ENCODE peak calls at places on chromosome 9, in eight cellular contexts. S is PC-3, V is psoas muscle, P is mucosa of descending colon, Q is cardiac muscle cell, O is uterus, T is HCT116, Y is tibial artery. N is an unnamed sample. For H3K36me3, the result is how much of the 10 kb centered on the place peaks cover.

GRCh38 chr9:135951889-135952663 is 9.1 kb downstream of the UBAC1 start:
- DNase-seq in Y (no peak), Q (no peak), P (no peak), S (peak), O (no peak), V (peak), T (peak), N (peak)

GRCh38 chr9:7150153-7150890 is 392.5 kb downstream of the KDM4C start:
- DNase-seq in S (no peak), P (peak), T (no peak), Q (no peak), O (no peak), Y (no peak), V (no peak), N (no peak)

GRCh38 chr9:105694320-105694847 is at the start of gene TMEM38B:
- DNase-seq in S (peak), O (peak), T (peak), V (peak), Q (peak), Y (peak), P (peak), N (peak)

GRCh38 chr9:86286278-86286677 is 3.9 kb upstream of the ISCA1 start:
- DNase-seq in T (no peak), Y (no peak), P (no peak), Q (no peak), V (no peak), S (no peak), O (no peak), N (no peak)

GRCh38 chr9:124149992-124150391 is 107.8 kb upstream of the NEK6 start:
- DNase-seq in Y (no peak), V (no peak), S (peak), T (no peak), O (no peak), Q (no peak), P (no peak), N (peak)

GRCh38 chr9:32704343-32704742 is 68.9 kb upstream of the TAF1L start:
- DNase-seq in Y (no peak), S (no peak), P (no peak), Q (no peak), T (no peak), V (no peak), O (no peak), N (no peak)

GRCh38 chr9:10015755-10016154 is 597.0 kb downstream of the PTPRD start:
- DNase-seq in Q (no peak), O (no peak), Y (no peak), T (no peak), S (no peak), V (no peak), P (no peak), N (no peak)

GRCh38 chr9:122218885-122219855 is 9.6 kb downstream of the LHX6 start:
- DNase-seq in S (no peak), Q (peak), P (no peak), O (no peak), T (no peak), V (no peak), Y (no peak), N (no peak)

GRCh38 chr9:545480-545879 is 296.0 kb upstream of the DMRT1 start:
- DNase-seq in P (peak), Y (peak), T (no peak), S (no peak), O (peak), Q (peak), V (peak), N (no peak)

GRCh38 chr9:81565609-81566008 is 123.7 kb downstream of the TLE1 start:
- DNase-seq in Q (no peak), T (no peak), P (no peak), O (no peak), S (no peak), Y (no peak), V (no peak), N (no peak)

GRCh38 chr9:93684806-93685553 is 108.6 kb downstream of the PHF2 start:
- DNase-seq in S (peak), T (no peak), Q (peak), P (no peak), V (no peak), Y (no peak), O (no peak), N (peak)

GRCh38 chr9:106482733-106483132 is 380.2 kb upstream of the ZNF462 start:
- DNase-seq in Q (peak), V (no peak), P (no peak), S (peak), O (no peak), T (no peak), Y (no peak), N (peak)

GRCh38 chr9:110152704-110153374 is 55.1 kb downstream of the C9orf152 start:
- DNase-seq in T (peak), V (no peak), O (no peak), Y (no peak), P (peak), S (peak), Q (peak), N (peak)

GRCh38 chr9:12230708-12231107 is 462.5 kb upstream of the TYRP1 start:
- DNase-seq in Q (no peak), O (no peak), V (no peak), P (no peak), T (no peak), S (no peak), Y (no peak), N (no peak)

GRCh38 chr9:79371948-79372555 is 199.7 kb upstream of the TLE4 start:
- DNase-seq in O (no peak), T (no peak), Q (no peak), S (no peak), V (no peak), Y (no peak), P (no peak), N (no peak)

GRCh38 chr9:26012797-26013594 is 334.8 kb upstream of the TUSC1 start:
- DNase-seq in T (no peak), Y (no peak), O (no peak), P (no peak), Q (no peak), V (no peak), S (peak), N (no peak)

GRCh38 chr9:127707766-127708165 is 978 bp downstream of the CFAP157 start:
- DNase-seq in S (peak), T (peak), P (peak), Q (no peak), Y (no peak), O (no peak), V (no peak), N (no peak)

GRCh38 chr9:128106940-128107259 is 20.6 kb downstream of the PTGES2 start:
- DNase-seq in P (no peak), Q (no peak), S (no peak), T (no peak), O (no peak), V (peak), Y (no peak), N (no peak)

GRCh38 chr9:38649731-38650363 is 29.5 kb upstream of the ANKRD18A start:
- DNase-seq in P (no peak), O (no peak), Y (no peak), S (no peak), Q (no peak), T (no peak), V (no peak), N (no peak)

GRCh38 chr9:123232332-123232731 is 36.1 kb downstream of the STRBP start:
- DNase-seq in P (no peak), Y (no peak), V (no peak), O (no peak), Q (no peak), T (no peak), S (no peak), N (no peak)

GRCh38 chr9:128546504-128546903 is 5.9 kb upstream of the SPTAN1 start:
- DNase-seq in O (no peak), Q (no peak), Y (no peak), V (no peak), T (no peak), S (no peak), P (no peak), N (no peak)

GRCh38 chr9:27653246-27653645 is 80.0 kb upstream of the C9orf72 start:
- DNase-seq in O (no peak), T (no peak), V (no peak), S (peak), Q (no peak), P (no peak), Y (no peak), N (peak)

GRCh38 chr9:75378036-75378435 is 289.7 kb downstream of the OSTF1 start:
- DNase-seq in T (no peak), Q (no peak), O (peak), S (no peak), Y (peak), P (peak), V (peak), N (no peak)

GRCh38 chr9:3526903-3527652 is 1.3 kb upstream of the RFX3 start:
- DNase-seq in O (no peak), V (peak), Q (peak), P (peak), T (peak), S (peak), Y (peak), N (no peak)

GRCh38 chr9:127794001-127794791 is 8.4 kb downstream of the CDK9 start:
- DNase-seq in S (no peak), V (no peak), P (no peak), O (no peak), Y (no peak), Q (no peak), T (no peak), N (no peak)

GRCh38 chr9:35517136-35517535 is 27.2 kb downstream of the RUSC2 start:
- DNase-seq in Q (peak), P (no peak), Y (no peak), T (no peak), V (no peak), O (no peak), S (no peak), N (no peak)

GRCh38 chr9:122822958-122823357 is 5.4 kb downstream of the PDCL start:
- DNase-seq in Q (no peak), P (no peak), Y (no peak), V (no peak), T (no peak), S (no peak), O (no peak), N (no peak)

GRCh38 chr9:124078641-124079040 is 67.1 kb downstream of the LHX2 start:
- DNase-seq in Q (peak), Y (no peak), S (peak), O (no peak), V (no peak), T (no peak), P (no peak), N (peak)

GRCh38 chr9:100549048-100549447 is 28.8 kb upstream of the CAVIN4 start:
- DNase-seq in V (no peak), T (no peak), O (no peak), P (no peak), S (no peak), Y (no peak), Q (peak), N (no peak)

GRCh38 chr9:3032898-3033297 is 189.0 kb upstream of the PUM3 start:
- DNase-seq in V (no peak), Q (no peak), P (no peak), O (no peak), T (no peak), Y (no peak), S (no peak), N (no peak)

GRCh38 chr9:116142706-116143492 is 10.7 kb upstream of the PAPPA start:
- DNase-seq in Q (no peak), O (no peak), S (peak), V (no peak), Y (no peak), T (no peak), P (no peak), N (no peak)

GRCh38 chr9:118318770-118319443 is 614.7 kb downstream of the TLR4 start:
- DNase-seq in P (no peak), S (peak), Y (peak), T (no peak), Q (no peak), O (no peak), V (peak), N (peak)

GRCh38 chr9:77926314-77926959 is 105.2 kb downstream of the GNAQ start:
- DNase-seq in P (no peak), S (peak), T (peak), V (no peak), Y (no peak), O (no peak), Q (peak), N (peak)

GRCh38 chr9:34334337-34334824 is 5.0 kb downstream of the NUDT2 start:
- DNase-seq in T (no peak), V (no peak), Y (no peak), Q (peak), P (no peak), S (no peak), O (no peak), N (no peak)

GRCh38 chr9:18890372-18890771 is 142.6 kb downstream of the SAXO1 start:
- DNase-seq in Q (peak), P (no peak), S (peak), T (no peak), Y (no peak), V (no peak), O (no peak), N (peak)

DNA sequence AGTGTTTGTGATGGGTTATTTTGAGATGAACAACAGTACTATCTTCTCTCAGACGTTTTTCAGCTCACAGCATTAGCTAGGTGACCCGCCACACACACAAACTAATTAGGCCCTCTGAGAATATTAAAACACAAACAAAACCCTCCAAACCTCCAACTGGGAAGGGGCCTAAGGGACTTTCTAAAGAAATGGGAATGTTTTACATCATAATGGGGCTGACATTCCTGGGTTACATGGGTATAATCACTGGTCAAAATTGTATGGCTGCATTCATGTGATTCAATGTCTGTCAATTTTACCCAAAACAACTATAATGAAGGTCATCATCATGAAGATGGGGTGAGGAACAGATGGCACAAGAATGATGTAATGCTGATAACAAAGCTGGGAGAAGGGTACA is 59.6 kb downstream of the SPTLC1 start:
- DNase-seq in O (no peak), T (no peak), V (no peak), P (no peak), S (no peak), Q (no peak), Y (no peak), N (no peak)
- H3K4me3 ChIP-seq in O (no peak), T (no peak), V (no peak), P (no peak), S (no peak), Q (no peak), Y (no peak), N (no peak)

GRCh38 chr9:88045686-88046085 is 71.4 kb upstream of the CDK20 start:
- DNase-seq in Y (no peak), P (no peak), S (no peak), V (no peak), O (no peak), Q (no peak), T (no peak), N (no peak)

GRCh38 chr9:88043647-88044046 is 69.3 kb upstream of the CDK20 start:
- DNase-seq in S (no peak), T (no peak), Y (no peak), V (no peak), P (no peak), O (no peak), Q (no peak), N (no peak)

GRCh38 chr9:88044200-88044599 is 69.9 kb upstream of the CDK20 start:
- DNase-seq in P (no peak), S (no peak), O (no peak), T (no peak), V (no peak), Q (no peak), Y (no peak), N (no peak)

GRCh38 chr9:88037285-88037845 is 63.0 kb upstream of the CDK20 start:
- DNase-seq in S (no peak), V (no peak), Q (no peak), Y (no peak), T (no peak), O (no peak), P (no peak), N (no peak)

GRCh38 chr9:88041447-88041846 is 67.1 kb upstream of the CDK20 start:
- DNase-seq in T (no peak), O (no peak), P (no peak), V (no peak), Y (no peak), Q (peak), S (no peak), N (no peak)
- TF ChIP-seq CTCF in T (peak), O (peak), P (peak), V (peak), Y (no peak), Q (peak), S (peak), N (no peak)

DNA sequence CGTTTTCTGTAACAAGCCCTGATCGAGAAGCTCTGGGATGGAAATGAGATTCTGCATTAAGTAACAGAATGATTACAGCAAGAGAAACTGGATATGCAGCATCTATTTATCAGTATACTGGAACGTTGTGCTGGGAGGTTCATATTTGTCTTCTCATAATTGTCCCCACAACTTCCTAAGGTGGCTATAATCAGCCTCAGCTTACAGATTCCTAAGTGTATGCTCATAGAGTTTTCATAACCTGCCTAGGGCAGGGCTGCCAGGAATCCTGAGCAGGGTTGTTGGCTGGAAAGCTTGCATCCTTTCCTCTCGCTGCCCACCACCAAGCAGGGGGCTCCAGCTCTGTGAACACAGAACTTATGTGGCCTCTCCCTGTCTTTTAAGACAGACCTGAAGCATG is 70.2 kb downstream of the FNBP1 start:
- DNase-seq in O (no peak), T (no peak), S (peak), Q (no peak), V (no peak), P (no peak), Y (no peak), N (no peak)
- H3K36me3 ChIP-seq in O (under half), T (under half), S (under half), Q (under half), V (half or more), P (under half), Y (under half), N (under half)

DNA sequence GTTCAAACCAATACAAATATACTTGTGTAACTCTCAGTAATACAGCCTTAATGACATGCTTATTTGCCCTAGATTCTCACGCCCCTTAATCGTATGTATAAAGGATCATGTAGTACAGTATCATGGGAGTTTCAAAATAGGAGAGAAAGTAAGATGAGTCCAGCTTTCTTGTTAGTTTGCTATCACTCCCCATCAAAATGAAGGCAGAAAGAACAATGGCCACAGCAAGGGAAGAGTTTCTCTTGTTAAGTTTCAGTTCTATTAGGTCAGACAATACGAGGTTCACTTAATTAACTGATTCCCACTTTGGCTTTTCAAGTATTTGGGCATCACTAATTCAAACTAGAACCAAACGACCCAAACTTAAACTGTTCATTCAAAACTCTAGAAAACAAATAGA is 55.4 kb downstream of the CDC14B start:
- DNase-seq in P (no peak), Q (no peak), S (no peak), Y (no peak), O (no peak), V (no peak), T (no peak), N (no peak)
- H3K4me3 ChIP-seq in P (no peak), Q (no peak), S (no peak), Y (no peak), O (no peak), V (no peak), T (no peak), N (no peak)

DNA sequence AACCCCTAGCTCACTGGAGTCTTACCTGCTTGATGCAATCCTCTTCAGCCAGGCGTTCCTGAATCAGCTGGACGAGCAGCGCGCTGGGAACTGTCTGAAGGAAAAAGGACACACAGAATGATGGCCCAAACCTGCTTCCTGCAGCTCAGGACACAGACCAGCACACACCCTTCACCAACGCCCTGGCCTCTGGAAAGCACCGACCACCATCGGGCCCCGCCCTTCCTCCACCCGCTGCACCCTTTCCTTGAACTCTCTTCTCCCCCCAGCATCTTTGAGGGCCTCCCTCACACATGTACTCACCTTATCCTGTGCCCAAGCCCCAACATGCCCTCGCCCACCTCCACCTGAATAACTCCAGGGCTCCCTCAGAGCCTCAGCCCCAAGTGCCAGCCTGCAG is 23.3 kb downstream of the AK8 start:
- DNase-seq in P (no peak), O (no peak), T (no peak), V (no peak), Q (no peak), S (no peak), Y (no peak), N (peak)
- TF ChIP-seq CTCF in P (no peak), O (no peak), T (no peak), V (no peak), Q (no peak), S (no peak), Y (no peak), N (no peak)

GRCh38 chr9:137564817-137565411 is 13.2 kb downstream of the MRPL41 start:
- DNase-seq in Y (no peak), Q (no peak), T (no peak), S (no peak), P (no peak), O (no peak), V (no peak), N (no peak)

GRCh38 chr9:137569609-137570203 is 9.0 kb downstream of the DPH7 start:
- DNase-seq in V (no peak), T (no peak), P (no peak), O (no peak), S (no peak), Y (no peak), Q (no peak), N (no peak)

DNA sequence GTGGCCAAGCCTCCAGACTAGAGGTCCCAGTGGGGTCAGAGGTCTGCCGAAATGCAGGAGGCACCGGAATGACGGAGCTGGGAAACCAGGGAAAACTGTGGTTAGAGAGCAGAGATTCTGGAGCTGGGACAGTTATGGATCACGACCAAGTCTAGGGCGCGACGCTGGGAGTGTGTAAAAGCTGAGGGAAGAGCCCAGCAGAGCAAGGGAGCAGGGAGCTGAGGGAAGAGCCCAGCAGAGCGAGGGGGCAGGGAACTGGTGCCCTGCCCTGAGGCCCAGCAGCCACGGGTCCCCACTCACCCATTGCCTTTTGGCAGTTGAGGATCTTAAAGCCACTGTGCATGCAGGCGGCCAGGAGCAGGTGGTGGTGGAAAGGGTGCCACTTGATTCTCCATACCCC is 12.5 kb downstream of the MRPL41 start:
- DNase-seq in Y (no peak), Q (no peak), T (no peak), P (no peak), O (no peak), V (no peak), S (no peak), N (no peak)
- H3K36me3 ChIP-seq in Y (half or more), Q (under half), T (under half), P (under half), O (under half), V (under half), S (under half), N (under half)

N was measured in bronchial epithelial cell.